ENCODE peak calls at places on chromosomes 5 and 9, in seven cellular contexts. A is C1 segment of cervical spinal cord; K is stimulated activated CD8-positive, alpha-beta memory T cell treated with anti-CD3 and anti-CD28 coated beads, Interleukin-2, amount 100 ng/mL, for 1 hour; E is iPS-NIHi11; Z is stimulated activated CD4-positive, alpha-beta T cell treated with anti-CD3 and anti-CD28 coated beads, TNF-alpha, amount 100 ng/mL, for 4 hours; U is IMR-90; D is kidney. B is an unnamed sample.

GRCh38 chr5:80406980-80407734 is 707 bp upstream of the ZFYVE16 start:
- DNase-seq in D (no peak), E (no peak), Z (no peak), K (no peak), A (no peak), U (peak; percentile 1), B (no peak)

GRCh38 chr9:21568484-21568883 is 86.4 kb upstream of the IFNE start:
- DNase-seq in Z (no peak), A (no peak), E (no peak), K (no peak), U (no peak), D (no peak), B (no peak)

GRCh38 chr5:150579462-150580400 is 60.7 kb upstream of the SYNPO start:
- DNase-seq in K (no peak), E (no peak), A (no peak), D (no peak), Z (no peak), U (no peak), B (no peak)

GRCh38 chr9:34929506-34930102 is 28.5 kb upstream of the PHF24 start:
- DNase-seq in E (peak; percentile 59), K (no peak), D (no peak), U (peak; percentile 5), A (no peak), Z (peak; percentile 1), B (no peak)

GRCh38 chr5:137815202-137815990 is 52.3 kb upstream of the MYOT start:
- DNase-seq in D (no peak), A (no peak), E (no peak), Z (no peak), U (no peak), K (no peak), B (no peak)

GRCh38 chr5:139389701-139390638 is at the start of gene MZB1:
- DNase-seq in E (no peak), Z (no peak), U (no peak), K (peak; percentile 27), A (no peak), D (no peak), B (no peak)

GRCh38 chr5:149941795-149942194 is 2.8 kb downstream of the PDE6A start:
- DNase-seq in U (no peak), A (no peak), K (no peak), Z (no peak), E (no peak), D (no peak), B (no peak)

GRCh38 chr9:88682431-88682831 is 147.5 kb downstream of the NXNL2 start:
- DNase-seq in A (no peak), D (no peak), U (no peak), Z (no peak), K (no peak), E (no peak), B (no peak)